ENCODE peak calls at places on chromosomes 3 and 15, in nine cellular contexts. Y is kidney, T is heart left ventricle, Z is tibial nerve, W is stomach, R is body of pancreas, K is neural progenitor cell, C is thoracic aorta, Q is esophagus muscularis mucosa. P is an unnamed sample. For H3K4me1, the result is how much of the 10 kb centered on the place peaks cover.

GRCh38 chr3:149460123-149460522 is 14.4 kb upstream of the TM4SF4 start:
- DNase-seq in Y (no peak), T (peak), Z (peak), W (no peak), R (peak), K (no peak), C (no peak), Q (peak), P (no peak)

GRCh38 chr15:59833366-59833765 is 144.2 kb upstream of the BNIP2 start:
- DNase-seq in Y (no peak), T (no peak), Z (no peak), W (no peak), R (no peak), K (no peak), C (no peak), Q (peak), P (no peak)

GRCh38 chr15:81398910-81399551 is 25.0 kb upstream of the TMC3 start:
- DNase-seq in Y (no peak), T (no peak), Z (no peak), W (no peak), R (no peak), K (no peak), C (no peak), Q (no peak), P (no peak)

GRCh38 chr15:29430124-29430523 is 160.5 kb upstream of the NSMCE3 start:
- DNase-seq in Y (no peak), T (no peak), Z (no peak), W (no peak), R (no peak), K (no peak), C (no peak), Q (peak), P (no peak)

GRCh38 chr3:99925584-99925983 is 107.9 kb downstream of the CMSS1 start:
- DNase-seq in Y (no peak), T (peak), Z (peak), W (peak), R (peak), K (no peak), C (peak), Q (no peak), P (no peak)

GRCh38 chr15:84681822-84682221 is 23.8 kb upstream of the NMB start:
- DNase-seq in Y (no peak), T (no peak), Z (no peak), W (no peak), R (no peak), K (no peak), C (no peak), Q (no peak), P (no peak)

GRCh38 chr3:193593666-193594025 is 638 bp downstream of the OPA1 start:
- DNase-seq in Y (no peak), T (no peak), Z (no peak), W (no peak), R (no peak), K (peak), C (no peak), Q (no peak), P (no peak)

GRCh38 chr3:41682996-41683395 is 278.9 kb downstream of the ULK4 start:
- DNase-seq in Y (no peak), T (no peak), Z (no peak), W (no peak), R (no peak), K (no peak), C (no peak), Q (no peak), P (no peak)

GRCh38 chr3:122414391-122414790 is 1.5 kb downstream of the WDR5B start:
- DNase-seq in Y (no peak), T (no peak), Z (no peak), W (no peak), R (no peak), K (no peak), C (no peak), Q (no peak), P (no peak)

GRCh38 chr15:56228854-56229253 is 14.8 kb downstream of the RFX7 start:
- DNase-seq in Y (no peak), T (no peak), Z (no peak), W (no peak), R (no peak), K (no peak), C (no peak), Q (no peak), P (no peak)

GRCh38 chr15:74400915-74401757 is 32.6 kb downstream of the SEMA7A start:
- DNase-seq in Y (no peak), T (no peak), Z (no peak), W (no peak), R (no peak), K (no peak), C (no peak), Q (no peak), P (no peak)

GRCh38 chr15:101250931-101251829 is 668 bp downstream of the CHSY1 start:
- DNase-seq in Y (peak), T (peak), Z (no peak), W (peak), R (peak), K (peak), C (no peak), Q (no peak), P (no peak)

GRCh38 chr15:88284441-88285106 is 28.0 kb upstream of the NTRK3 start:
- DNase-seq in Y (no peak), T (no peak), Z (no peak), W (no peak), R (no peak), K (no peak), C (no peak), Q (no peak), P (no peak)

GRCh38 chr15:35842631-35843030 is 296.7 kb upstream of the DPH6 start:
- DNase-seq in Y (no peak), T (no peak), Z (no peak), W (no peak), R (no peak), K (no peak), C (no peak), Q (no peak), P (no peak)

GRCh38 chr3:56621686-56622085 is 61.4 kb downstream of the TASOR start:
- DNase-seq in Y (no peak), T (no peak), Z (no peak), W (no peak), R (peak), K (no peak), C (no peak), Q (no peak), P (no peak)

GRCh38 chr3:43742935-43743334 is 52.2 kb downstream of the ABHD5 start:
- DNase-seq in Y (no peak), T (no peak), Z (no peak), W (no peak), R (no peak), K (no peak), C (no peak), Q (no peak), P (no peak)

GRCh38 chr3:21326704-21327103 is 424.3 kb downstream of the ZNF385D start:
- DNase-seq in Y (no peak), T (no peak), Z (no peak), W (no peak), R (no peak), K (peak), C (no peak), Q (no peak), P (no peak)

GRCh38 chr3:154059798-154060197 is 61.4 kb upstream of the ARHGEF26 start:
- DNase-seq in Y (no peak), T (no peak), Z (no peak), W (no peak), R (no peak), K (no peak), C (no peak), Q (no peak), P (no peak)

GRCh38 chr3:149609595-149609994 is 48.2 kb downstream of the WWTR1 start:
- DNase-seq in Y (no peak), T (no peak), Z (no peak), W (no peak), R (no peak), K (no peak), C (no peak), Q (no peak), P (no peak)

GRCh38 chr3:64368163-64369025 is 143.1 kb upstream of the PRICKLE2 start:
- DNase-seq in Y (no peak), T (no peak), Z (no peak), W (no peak), R (peak), K (no peak), C (no peak), Q (peak), P (no peak)

GRCh38 chr3:125434582-125435011 is 59.5 kb upstream of the ZNF148 start:
- DNase-seq in Y (no peak), T (no peak), Z (no peak), W (no peak), R (no peak), K (no peak), C (no peak), Q (peak), P (no peak)

GRCh38 chr3:10195692-10196091 is 31.0 kb downstream of the IRAK2 start:
- DNase-seq in Y (no peak), T (peak), Z (no peak), W (no peak), R (no peak), K (no peak), C (no peak), Q (no peak), P (no peak)

GRCh38 chr3:34842706-34843478 is 796.4 kb upstream of the ARPP21 start:
- DNase-seq in Y (no peak), T (no peak), Z (no peak), W (no peak), R (no peak), K (peak), C (no peak), Q (no peak), P (no peak)

GRCh38 chr3:126990890-126991289 is 8.0 kb downstream of the PLXNA1 start:
- DNase-seq in Y (no peak), T (no peak), Z (no peak), W (no peak), R (no peak), K (no peak), C (no peak), Q (no peak), P (no peak)

GRCh38 chr3:42804831-42805821 is 836 bp upstream of the HIGD1A start:
- DNase-seq in Y (peak), T (peak), Z (no peak), W (peak), R (peak), K (peak), C (no peak), Q (no peak), P (no peak)

DNA sequence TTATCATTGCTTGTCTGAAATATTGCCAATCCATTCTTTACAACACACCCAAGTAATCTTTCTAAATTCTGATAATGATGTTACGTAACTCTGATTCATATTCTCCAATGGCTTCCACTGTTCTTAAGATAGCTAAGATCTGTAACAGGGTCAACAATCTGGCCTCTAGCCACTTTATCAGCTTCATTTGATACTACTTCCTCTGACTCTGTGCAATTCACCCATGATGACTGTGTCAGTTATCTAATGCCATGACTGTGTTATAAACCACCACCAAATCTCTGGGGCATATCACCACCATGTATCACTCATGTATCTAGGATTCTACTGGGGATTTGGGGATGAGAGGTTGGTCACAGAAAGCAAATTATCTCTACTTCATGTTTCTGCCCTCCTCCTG is 44.0 kb downstream of the CD200 start:
- DNase-seq in Y (no peak), T (no peak), Z (no peak), W (no peak), R (no peak), K (no peak), C (no peak), Q (no peak), P (no peak)
- H3K4me1 ChIP-seq in Y (under half), T (under half), Z (under half), W (under half), R (under half), K (under half), C (under half), Q (under half), P (under half)

GRCh38 chr3:172146349-172146748 is 107.0 kb downstream of the FNDC3B start:
- DNase-seq in Y (no peak), T (no peak), Z (no peak), W (no peak), R (no peak), K (no peak), C (no peak), Q (no peak), P (no peak)
- H3K4me1 ChIP-seq in Y (under half), T (under half), Z (under half), W (under half), R (under half), K (under half), C (under half), Q (under half), P (under half)

DNA sequence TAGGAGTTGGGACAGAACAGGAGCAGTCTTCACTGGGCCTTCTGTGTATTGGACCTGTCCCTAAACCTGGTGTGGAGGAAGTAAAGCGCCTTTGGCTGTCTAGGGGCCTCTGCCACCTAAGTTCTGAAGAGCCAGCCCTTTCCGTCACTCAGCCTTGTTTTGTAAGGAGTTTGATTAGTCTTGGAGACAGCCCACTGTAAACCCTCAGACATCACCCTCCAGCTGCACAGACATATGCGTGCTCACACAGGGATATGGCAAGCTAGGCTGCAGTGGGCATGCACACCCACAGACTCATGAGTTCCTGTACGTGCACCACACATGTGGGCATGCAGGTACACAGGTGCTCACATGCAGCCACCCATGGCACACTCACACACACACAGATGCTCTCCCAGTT is 5.2 kb downstream of the PRKCD start:
- DNase-seq in Y (no peak), T (no peak), Z (no peak), W (no peak), R (no peak), K (no peak), C (no peak), Q (no peak), P (no peak)
- H3K4me1 ChIP-seq in Y (half or more), T (under half), Z (under half), W (half or more), R (half or more), K (under half), C (under half), Q (half or more), P (half or more)

GRCh38 chr3:128544190-128544589 is 51.2 kb upstream of the GATA2 start:
- DNase-seq in Y (no peak), T (no peak), Z (no peak), W (no peak), R (no peak), K (no peak), C (no peak), Q (no peak), P (no peak)
- H3K4me1 ChIP-seq in Y (under half), T (under half), Z (under half), W (under half), R (under half), K (under half), C (under half), Q (under half), P (under half)

GRCh38 chr15:45167631-45168205 is 20.0 kb downstream of the SHF start:
- DNase-seq in Y (no peak), T (no peak), Z (no peak), W (no peak), R (no peak), K (no peak), C (no peak), Q (no peak), P (no peak)
- H3K4me1 ChIP-seq in Y (under half), T (under half), Z (under half), W (under half), R (under half), K (under half), C (under half), Q (under half), P (under half)

DNA sequence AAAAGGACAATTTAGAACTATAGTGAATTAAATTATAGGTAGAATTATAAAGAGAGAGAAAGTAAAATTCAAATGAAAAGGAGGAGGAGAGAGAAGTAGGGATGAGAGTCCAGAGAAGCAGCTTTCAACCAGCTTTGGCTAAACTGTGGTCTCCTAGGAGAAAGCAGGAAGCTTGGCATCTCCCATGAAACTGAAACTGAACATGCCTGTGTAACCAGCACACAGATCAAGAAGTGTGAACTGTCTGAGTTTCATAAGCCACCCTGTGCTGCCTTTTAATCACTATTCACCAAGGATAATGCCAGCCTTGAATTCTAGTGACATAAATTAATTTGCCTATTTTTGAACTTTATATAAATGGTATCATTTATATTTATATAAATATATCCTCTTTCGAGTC is 128.5 kb downstream of the MYRIP start:
- DNase-seq in Y (no peak), T (no peak), Z (no peak), W (no peak), R (no peak), K (no peak), C (no peak), Q (no peak), P (no peak)
- H3K4me1 ChIP-seq in Y (under half), T (under half), Z (under half), W (under half), R (half or more), K (under half), C (under half), Q (under half), P (under half)

DNA sequence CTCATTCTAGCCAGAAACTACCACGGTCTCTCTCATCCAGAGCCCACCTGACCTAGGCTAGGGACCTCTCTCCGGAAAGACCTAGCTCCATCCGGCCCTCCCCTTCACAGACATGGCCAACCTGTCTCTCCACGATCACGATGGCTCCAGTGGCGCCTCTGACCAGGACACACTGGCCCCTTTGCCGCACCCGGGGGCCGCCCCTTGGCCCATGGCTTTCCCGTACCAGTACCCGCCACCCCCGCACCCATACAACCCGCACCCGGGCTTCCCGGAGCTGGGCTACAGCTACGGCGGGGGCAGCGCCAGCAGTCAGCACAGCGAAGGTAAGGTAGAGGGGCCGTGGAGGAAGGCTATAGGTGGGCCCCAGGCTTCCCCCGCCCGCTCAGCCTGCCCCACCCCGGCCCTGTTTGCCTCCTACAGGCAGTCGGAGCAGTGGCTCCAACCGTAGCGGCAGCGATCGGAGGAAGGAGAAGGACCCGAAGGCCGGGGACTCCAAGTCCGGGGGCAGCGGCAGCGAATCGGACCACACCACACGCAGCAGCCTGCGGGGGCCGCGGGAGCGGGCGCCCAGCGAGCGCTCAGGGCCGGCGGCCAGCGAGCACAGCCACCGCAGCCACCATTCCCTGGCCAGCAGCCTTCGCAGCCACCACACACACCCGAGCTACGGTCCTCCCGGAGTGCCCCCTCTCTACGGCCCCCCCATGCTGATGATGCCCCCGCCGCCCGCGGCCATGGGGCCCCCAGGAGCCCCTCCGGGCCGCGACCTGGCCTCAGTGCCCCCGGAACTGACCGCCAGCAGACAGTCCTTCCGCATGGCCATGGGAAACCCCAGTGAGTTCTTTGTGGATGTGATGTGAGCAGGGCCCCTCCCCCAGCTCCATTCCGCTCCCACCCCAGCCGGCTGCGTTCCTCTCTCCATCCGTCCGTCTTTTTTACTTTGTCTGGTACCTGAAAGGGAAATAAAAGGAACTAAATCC is 4.5 kb upstream of the AP2M1 start:
- DNase-seq in Y (no peak), T (no peak), Z (no peak), W (no peak), R (no peak), K (no peak), C (no peak), Q (no peak), P (no peak)
- H3K4me1 ChIP-seq in Y (under half), T (under half), Z (under half), W (under half), R (under half), K (under half), C (under half), Q (under half), P (under half)